ENCODE peak calls at places on chromosome 18, in eight cellular contexts. M is GM04504; U is HT1080; Z is NCI-H446; F is stimulated activated CD4-positive, alpha-beta T cell treated with anti-CD3 and anti-CD28 coated beads, TNF-alpha, amount 100 ng/mL, for 48 hours; I is H9; Q is naive B cell; T is activated naive CD4-positive, alpha-beta T cell treated with Interleukin-2 at 50 U/mL for 16 hours. O is an unnamed sample.

GRCh38 chr18:66792466-66792865 is 188.6 kb upstream of the CDH19 start:
- DNase-seq in M (no peak), U (peak; percentile 32), Z (no peak), F (no peak), I (no peak), Q (no peak), T (no peak), O (peak; percentile 2)

GRCh38 chr18:74856967-74857366 is 259.3 kb downstream of the ZNF407 start:
- DNase-seq in M (no peak), U (no peak), Z (no peak), F (no peak), I (no peak), Q (no peak), T (no peak), O (no peak)

GRCh38 chr18:46660955-46661749 is 4.1 kb upstream of the LOXHD1 start:
- DNase-seq in M (no peak), U (no peak), Z (peak; percentile 40), F (no peak), I (peak; percentile 81), Q (no peak), T (no peak), O (peak; percentile 37)

GRCh38 chr18:73787316-73787715 is 360.3 kb downstream of the FBXO15 start:
- DNase-seq in M (no peak), U (no peak), Z (no peak), F (no peak), I (no peak), Q (no peak), T (no peak), O (peak; percentile 9)

GRCh38 chr18:24530630-24531111 is 70.2 kb downstream of the HRH4 start:
- DNase-seq in M (peak; percentile 14), U (peak; percentile 69), Z (peak; percentile 7), F (no peak), I (no peak), Q (no peak), T (no peak), O (peak; percentile 54)

GRCh38 chr18:80213173-80213572 is 34.1 kb downstream of the PARD6G start:
- DNase-seq in M (no peak), U (no peak), Z (no peak), F (no peak), I (no peak), Q (no peak), T (no peak), O (no peak)

GRCh38 chr18:34493099-34493544 is 217.0 kb upstream of the DTNA start:
- DNase-seq in M (peak; percentile 17), U (peak; percentile 90), Z (peak; percentile 89), F (no peak), I (peak; percentile 81), Q (no peak), T (no peak), O (peak; percentile 13)

GRCh38 chr18:62445386-62445917 is 77.4 kb upstream of the ZCCHC2 start:
- DNase-seq in M (no peak), U (no peak), Z (no peak), F (no peak), I (no peak), Q (no peak), T (no peak), O (no peak)

GRCh38 chr18:55322176-55322735 is 265.7 kb downstream of the TCF4 start:
- DNase-seq in M (peak; percentile 93), U (peak; percentile 51), Z (peak; percentile 95), F (no peak), I (peak; percentile 76), Q (peak; percentile 73), T (no peak), O (peak; percentile 94)

GRCh38 chr18:31950620-31951019 is 7.7 kb upstream of the TRAPPC8 start:
- DNase-seq in M (no peak), U (no peak), Z (no peak), F (no peak), I (no peak), Q (no peak), T (no peak), O (no peak)

GRCh38 chr18:48706630-48707206 is 167.9 kb downstream of the CTIF start:
- DNase-seq in M (no peak), U (peak; percentile 17), Z (no peak), F (no peak), I (no peak), Q (no peak), T (no peak), O (no peak)

GRCh38 chr18:70019136-70019535 is 71.5 kb upstream of the CD226 start:
- DNase-seq in M (no peak), U (no peak), Z (no peak), F (no peak), I (no peak), Q (no peak), T (no peak), O (no peak)

GRCh38 chr18:39805218-39805617 is 2149.8 kb upstream of the PIK3C3 start:
- DNase-seq in M (no peak), U (no peak), Z (no peak), F (no peak), I (no peak), Q (no peak), T (no peak), O (no peak)

GRCh38 chr18:77009675-77010074 is 122.9 kb downstream of the MBP start:
- DNase-seq in M (no peak), U (no peak), Z (no peak), F (no peak), I (no peak), Q (no peak), T (no peak), O (no peak)

GRCh38 chr18:5298156-5298852 is 2.8 kb upstream of the ZBTB14 start:
- DNase-seq in M (no peak), U (peak; percentile 13), Z (no peak), F (no peak), I (no peak), Q (no peak), T (no peak), O (no peak)

GRCh38 chr18:51659781-51660180 is 462.3 kb upstream of the MEX3C start:
- DNase-seq in M (no peak), U (no peak), Z (no peak), F (no peak), I (no peak), Q (no peak), T (no peak), O (no peak)

GRCh38 chr18:49907346-49907929 is 94.1 kb upstream of the ACAA2 start:
- DNase-seq in M (no peak), U (peak; percentile 27), Z (peak; percentile 87), F (no peak), I (no peak), Q (no peak), T (no peak), O (no peak)

GRCh38 chr18:74897971-74898657 is 300.4 kb downstream of the ZNF407 start:
- DNase-seq in M (peak; percentile 10), U (peak; percentile 69), Z (no peak), F (no peak), I (no peak), Q (no peak), T (no peak), O (peak; percentile 84)

GRCh38 chr18:1499265-1499664 is 594.6 kb downstream of the ADCYAP1 start:
- DNase-seq in M (no peak), U (no peak), Z (peak; percentile 44), F (no peak), I (no peak), Q (no peak), T (no peak), O (no peak)

GRCh38 chr18:68462766-68463165 is 252.1 kb downstream of the TMX3 start:
- DNase-seq in M (no peak), U (no peak), Z (no peak), F (no peak), I (no peak), Q (no peak), T (no peak), O (no peak)

GRCh38 chr18:51726614-51727013 is 529.1 kb upstream of the MEX3C start:
- DNase-seq in M (no peak), U (no peak), Z (peak; percentile 89), F (no peak), I (no peak), Q (no peak), T (no peak), O (no peak)

GRCh38 chr18:79519751-79520472 is 124.2 kb downstream of the NFATC1 start:
- DNase-seq in M (no peak), U (no peak), Z (no peak), F (no peak), I (peak; percentile 50), Q (peak; percentile 60), T (peak; percentile 49), O (no peak)

GRCh38 chr18:5304232-5304631 is 8.7 kb upstream of the ZBTB14 start:
- DNase-seq in M (no peak), U (no peak), Z (no peak), F (no peak), I (no peak), Q (no peak), T (no peak), O (no peak)

GRCh38 chr18:35155403-35156117 is 85.3 kb upstream of the ZNF397 start:
- DNase-seq in M (no peak), U (no peak), Z (no peak), F (no peak), I (no peak), Q (no peak), T (no peak), O (no peak)

GRCh38 chr18:50334546-50335152 is 40.2 kb upstream of the SKA1 start:
- DNase-seq in M (no peak), U (no peak), Z (no peak), F (no peak), I (no peak), Q (peak; percentile 67), T (no peak), O (no peak)

GRCh38 chr18:34911081-34911480 is 130.1 kb upstream of the MAPRE2 start:
- DNase-seq in M (no peak), U (no peak), Z (no peak), F (no peak), I (no peak), Q (no peak), T (no peak), O (no peak)

GRCh38 chr18:42436366-42436765 is 481.3 kb downstream of the PIK3C3 start:
- DNase-seq in M (no peak), U (no peak), Z (peak; percentile 89), F (no peak), I (no peak), Q (no peak), T (no peak), O (no peak)

GRCh38 chr18:9688036-9688741 is 19.9 kb upstream of the RAB31 start:
- DNase-seq in M (no peak), U (no peak), Z (no peak), F (no peak), I (no peak), Q (no peak), T (no peak), O (peak; percentile 74)

GRCh38 chr18:74589021-74589420 is 8.6 kb upstream of the ZNF407 start:
- DNase-seq in M (no peak), U (no peak), Z (no peak), F (no peak), I (no peak), Q (no peak), T (no peak), O (no peak)

O was measured in ELR.